ENCODE peak calls at places on chromosome 2, in ten cellular contexts. One of them, this sample, is unnamed.

GRCh38 chr2:70767094-70767698 is 804 bp downstream of the ADD2 start:
- DNase-seq in AG08395: peak; percentile 7
- DNase-seq in mucosa of descending colon: no peak
- DNase-seq in nephron progenitor cell: peak; percentile 67
- DNase-seq in small intestine: no peak
- DNase-seq in upper lobe of right lung: no peak
- DNase-seq in CD4-positive, alpha-beta T cell: peak; percentile 7
- DNase-seq in NT2/D1: peak; percentile 79
- DNase-seq in HTR-8/SVneo: peak; percentile 25
- DNase-seq in thoracic aorta: no peak
- DNase-seq in this sample: no peak

GRCh38 chr2:122955761-122956160 is 1069.3 kb upstream of the CNTNAP5 start:
- DNase-seq in AG08395: no peak
- DNase-seq in mucosa of descending colon: no peak
- DNase-seq in nephron progenitor cell: no peak
- DNase-seq in small intestine: no peak
- DNase-seq in upper lobe of right lung: no peak
- DNase-seq in CD4-positive, alpha-beta T cell: no peak
- DNase-seq in NT2/D1: no peak
- DNase-seq in HTR-8/SVneo: no peak
- DNase-seq in thoracic aorta: no peak
- DNase-seq in this sample: no peak

GRCh38 chr2:11270891-11271290 is 73.5 kb downstream of the ROCK2 start:
- DNase-seq in AG08395: no peak
- DNase-seq in mucosa of descending colon: no peak
- DNase-seq in nephron progenitor cell: no peak
- DNase-seq in small intestine: no peak
- DNase-seq in upper lobe of right lung: no peak
- DNase-seq in CD4-positive, alpha-beta T cell: no peak
- DNase-seq in NT2/D1: no peak
- DNase-seq in HTR-8/SVneo: no peak
- DNase-seq in thoracic aorta: no peak
- DNase-seq in this sample: no peak

GRCh38 chr2:159712929-159713575 is 746 bp downstream of the MARCHF7 start:
- DNase-seq in AG08395: peak; percentile 9
- DNase-seq in mucosa of descending colon: no peak
- DNase-seq in nephron progenitor cell: no peak
- DNase-seq in small intestine: peak; percentile 5
- DNase-seq in upper lobe of right lung: no peak
- DNase-seq in CD4-positive, alpha-beta T cell: no peak
- DNase-seq in NT2/D1: no peak
- DNase-seq in HTR-8/SVneo: no peak
- DNase-seq in thoracic aorta: no peak
- DNase-seq in this sample: peak; percentile 32

GRCh38 chr2:10331033-10331701 is 28.5 kb downstream of the HPCAL1 start:
- DNase-seq in AG08395: no peak
- DNase-seq in mucosa of descending colon: peak; percentile 70
- DNase-seq in nephron progenitor cell: peak; percentile 15
- DNase-seq in small intestine: peak; percentile 92
- DNase-seq in upper lobe of right lung: peak; percentile 92
- DNase-seq in CD4-positive, alpha-beta T cell: peak; percentile 76
- DNase-seq in NT2/D1: no peak
- DNase-seq in HTR-8/SVneo: no peak
- DNase-seq in thoracic aorta: no peak
- DNase-seq in this sample: peak; percentile 72

GRCh38 chr2:47905454-47906260 is 641 bp downstream of the FBXO11 start:
- DNase-seq in AG08395: no peak
- DNase-seq in mucosa of descending colon: peak; percentile 60
- DNase-seq in nephron progenitor cell: peak; percentile 75
- DNase-seq in small intestine: no peak
- DNase-seq in upper lobe of right lung: peak; percentile 88
- DNase-seq in CD4-positive, alpha-beta T cell: peak; percentile 49
- DNase-seq in NT2/D1: no peak
- DNase-seq in HTR-8/SVneo: no peak
- DNase-seq in thoracic aorta: peak; percentile 14
- DNase-seq in this sample: peak; percentile 67

GRCh38 chr2:85589982-85590791 is 5.4 kb upstream of the RNF181 start:
- DNase-seq in AG08395: peak; percentile 86
- DNase-seq in mucosa of descending colon: no peak
- DNase-seq in nephron progenitor cell: no peak
- DNase-seq in small intestine: no peak
- DNase-seq in upper lobe of right lung: no peak
- DNase-seq in CD4-positive, alpha-beta T cell: no peak
- DNase-seq in NT2/D1: no peak
- DNase-seq in HTR-8/SVneo: no peak
- DNase-seq in thoracic aorta: no peak
- DNase-seq in this sample: peak; percentile 88

GRCh38 chr2:216535454-216535995 is 36.9 kb downstream of the RPL37A start:
- DNase-seq in AG08395: peak; percentile 88
- DNase-seq in mucosa of descending colon: peak; percentile 32
- DNase-seq in nephron progenitor cell: peak; percentile 34
- DNase-seq in small intestine: no peak
- DNase-seq in upper lobe of right lung: no peak
- DNase-seq in CD4-positive, alpha-beta T cell: no peak
- DNase-seq in NT2/D1: no peak
- DNase-seq in HTR-8/SVneo: peak; percentile 74
- DNase-seq in thoracic aorta: peak; percentile 61
- DNase-seq in this sample: peak; percentile 96

GRCh38 chr2:128302011-128302743 is 16.5 kb downstream of the HS6ST1 start:
- DNase-seq in AG08395: no peak
- DNase-seq in mucosa of descending colon: no peak
- DNase-seq in nephron progenitor cell: no peak
- DNase-seq in small intestine: no peak
- DNase-seq in upper lobe of right lung: no peak
- DNase-seq in CD4-positive, alpha-beta T cell: no peak
- DNase-seq in NT2/D1: no peak
- DNase-seq in HTR-8/SVneo: no peak
- DNase-seq in thoracic aorta: no peak
- DNase-seq in this sample: no peak

GRCh38 chr2:112547333-112547732 is 5.1 kb downstream of the POLR1B start:
- DNase-seq in AG08395: no peak
- DNase-seq in mucosa of descending colon: no peak
- DNase-seq in nephron progenitor cell: peak; percentile 7
- DNase-seq in small intestine: no peak
- DNase-seq in upper lobe of right lung: no peak
- DNase-seq in CD4-positive, alpha-beta T cell: no peak
- DNase-seq in NT2/D1: no peak
- DNase-seq in HTR-8/SVneo: no peak
- DNase-seq in thoracic aorta: no peak
- DNase-seq in this sample: no peak

GRCh38 chr2:235098273-235098672 is 146.5 kb downstream of the SH3BP4 start:
- DNase-seq in AG08395: no peak
- DNase-seq in mucosa of descending colon: no peak
- DNase-seq in nephron progenitor cell: no peak
- DNase-seq in small intestine: no peak
- DNase-seq in upper lobe of right lung: no peak
- DNase-seq in CD4-positive, alpha-beta T cell: no peak
- DNase-seq in NT2/D1: no peak
- DNase-seq in HTR-8/SVneo: no peak
- DNase-seq in thoracic aorta: no peak
- DNase-seq in this sample: no peak

GRCh38 chr2:97704989-97705388 is 8.4 kb upstream of the ZAP70 start:
- DNase-seq in AG08395: no peak
- DNase-seq in mucosa of descending colon: no peak
- DNase-seq in nephron progenitor cell: no peak
- DNase-seq in small intestine: no peak
- DNase-seq in upper lobe of right lung: peak; percentile 47
- DNase-seq in CD4-positive, alpha-beta T cell: no peak
- DNase-seq in NT2/D1: no peak
- DNase-seq in HTR-8/SVneo: no peak
- DNase-seq in thoracic aorta: no peak
- DNase-seq in this sample: no peak

GRCh38 chr2:73933194-73933593 is 6.5 kb downstream of the DGUOK start:
- DNase-seq in AG08395: no peak
- DNase-seq in mucosa of descending colon: no peak
- DNase-seq in nephron progenitor cell: no peak
- DNase-seq in small intestine: no peak
- DNase-seq in upper lobe of right lung: no peak
- DNase-seq in CD4-positive, alpha-beta T cell: no peak
- DNase-seq in NT2/D1: no peak
- DNase-seq in HTR-8/SVneo: no peak
- DNase-seq in thoracic aorta: no peak
- DNase-seq in this sample: peak; percentile 9

GRCh38 chr2:74010087-74010541 is 25.4 kb downstream of the TET3 start:
- DNase-seq in AG08395: no peak
- DNase-seq in mucosa of descending colon: peak; percentile 26
- DNase-seq in nephron progenitor cell: no peak
- DNase-seq in small intestine: peak; percentile 36
- DNase-seq in upper lobe of right lung: peak; percentile 81
- DNase-seq in CD4-positive, alpha-beta T cell: no peak
- DNase-seq in NT2/D1: no peak
- DNase-seq in HTR-8/SVneo: no peak
- DNase-seq in thoracic aorta: no peak
- DNase-seq in this sample: peak; percentile 16

GRCh38 chr2:177265386-177265690 is 811 bp upstream of the NFE2L2 start:
- DNase-seq in AG08395: no peak
- DNase-seq in mucosa of descending colon: peak; percentile 78
- DNase-seq in nephron progenitor cell: no peak
- DNase-seq in small intestine: no peak
- DNase-seq in upper lobe of right lung: no peak
- DNase-seq in CD4-positive, alpha-beta T cell: peak; percentile 29
- DNase-seq in NT2/D1: no peak
- DNase-seq in HTR-8/SVneo: no peak
- DNase-seq in thoracic aorta: no peak
- DNase-seq in this sample: no peak

GRCh38 chr2:133286326-133286922 is 281.8 kb downstream of the NCKAP5 start:
- DNase-seq in AG08395: peak; percentile 7
- DNase-seq in mucosa of descending colon: no peak
- DNase-seq in nephron progenitor cell: no peak
- DNase-seq in small intestine: no peak
- DNase-seq in upper lobe of right lung: no peak
- DNase-seq in CD4-positive, alpha-beta T cell: no peak
- DNase-seq in NT2/D1: no peak
- DNase-seq in HTR-8/SVneo: peak; percentile 34
- DNase-seq in thoracic aorta: no peak
- DNase-seq in this sample: no peak

GRCh38 chr2:198316852-198317395 is 512.5 kb downstream of the PLCL1 start:
- DNase-seq in AG08395: no peak
- DNase-seq in mucosa of descending colon: peak; percentile 59
- DNase-seq in nephron progenitor cell: no peak
- DNase-seq in small intestine: no peak
- DNase-seq in upper lobe of right lung: no peak
- DNase-seq in CD4-positive, alpha-beta T cell: no peak
- DNase-seq in NT2/D1: no peak
- DNase-seq in HTR-8/SVneo: no peak
- DNase-seq in thoracic aorta: no peak
- DNase-seq in this sample: no peak

GRCh38 chr2:109057686-109058085 is 68.7 kb upstream of the EDAR start:
- DNase-seq in AG08395: no peak
- DNase-seq in mucosa of descending colon: no peak
- DNase-seq in nephron progenitor cell: no peak
- DNase-seq in small intestine: no peak
- DNase-seq in upper lobe of right lung: no peak
- DNase-seq in CD4-positive, alpha-beta T cell: peak; percentile 61
- DNase-seq in NT2/D1: no peak
- DNase-seq in HTR-8/SVneo: no peak
- DNase-seq in thoracic aorta: no peak
- DNase-seq in this sample: no peak

GRCh38 chr2:196479350-196479749 is 160.2 kb upstream of the CCDC150 start:
- DNase-seq in AG08395: peak; percentile 86
- DNase-seq in mucosa of descending colon: no peak
- DNase-seq in nephron progenitor cell: no peak
- DNase-seq in small intestine: no peak
- DNase-seq in upper lobe of right lung: no peak
- DNase-seq in CD4-positive, alpha-beta T cell: no peak
- DNase-seq in NT2/D1: no peak
- DNase-seq in HTR-8/SVneo: no peak
- DNase-seq in thoracic aorta: no peak
- DNase-seq in this sample: no peak

GRCh38 chr2:28621172-28622100 is 125.6 kb downstream of the PLB1 start:
- DNase-seq in AG08395: peak; percentile 94
- DNase-seq in mucosa of descending colon: peak; percentile 83
- DNase-seq in nephron progenitor cell: peak; percentile 25
- DNase-seq in small intestine: peak; percentile 83
- DNase-seq in upper lobe of right lung: peak; percentile 77
- DNase-seq in CD4-positive, alpha-beta T cell: peak; percentile 55
- DNase-seq in NT2/D1: peak; percentile 52
- DNase-seq in HTR-8/SVneo: peak; percentile 75
- DNase-seq in thoracic aorta: peak; percentile 93
- DNase-seq in this sample: peak; percentile 99

GRCh38 chr2:115165529-115166109 is 723.2 kb downstream of the DPP10 start:
- DNase-seq in AG08395: peak; percentile 4
- DNase-seq in mucosa of descending colon: peak; percentile 62
- DNase-seq in nephron progenitor cell: peak; percentile 35
- DNase-seq in small intestine: peak; percentile 43
- DNase-seq in upper lobe of right lung: no peak
- DNase-seq in CD4-positive, alpha-beta T cell: no peak
- DNase-seq in NT2/D1: no peak
- DNase-seq in HTR-8/SVneo: no peak
- DNase-seq in thoracic aorta: no peak
- DNase-seq in this sample: peak; percentile 40

GRCh38 chr2:175605989-175606841 is 395.9 kb downstream of the LNPK start:
- DNase-seq in AG08395: peak; percentile 53
- DNase-seq in mucosa of descending colon: no peak
- DNase-seq in nephron progenitor cell: no peak
- DNase-seq in small intestine: peak; percentile 31
- DNase-seq in upper lobe of right lung: no peak
- DNase-seq in CD4-positive, alpha-beta T cell: no peak
- DNase-seq in NT2/D1: no peak
- DNase-seq in HTR-8/SVneo: no peak
- DNase-seq in thoracic aorta: no peak
- DNase-seq in this sample: no peak

GRCh38 chr2:120632796-120633646 is 102.6 kb upstream of the GLI2 start:
- DNase-seq in AG08395: no peak
- DNase-seq in mucosa of descending colon: no peak
- DNase-seq in nephron progenitor cell: peak; percentile 37
- DNase-seq in small intestine: no peak
- DNase-seq in upper lobe of right lung: peak; percentile 58
- DNase-seq in CD4-positive, alpha-beta T cell: no peak
- DNase-seq in NT2/D1: no peak
- DNase-seq in HTR-8/SVneo: no peak
- DNase-seq in thoracic aorta: no peak
- DNase-seq in this sample: no peak

GRCh38 chr2:18309188-18309587 is 251.3 kb downstream of the RDH14 start:
- DNase-seq in AG08395: no peak
- DNase-seq in mucosa of descending colon: no peak
- DNase-seq in nephron progenitor cell: no peak
- DNase-seq in small intestine: no peak
- DNase-seq in upper lobe of right lung: no peak
- DNase-seq in CD4-positive, alpha-beta T cell: no peak
- DNase-seq in NT2/D1: no peak
- DNase-seq in HTR-8/SVneo: no peak
- DNase-seq in thoracic aorta: no peak
- DNase-seq in this sample: no peak

GRCh38 chr2:56898986-56899385 is 715.2 kb downstream of the CCDC85A start:
- DNase-seq in AG08395: peak; percentile 27
- DNase-seq in mucosa of descending colon: no peak
- DNase-seq in nephron progenitor cell: no peak
- DNase-seq in small intestine: no peak
- DNase-seq in upper lobe of right lung: no peak
- DNase-seq in CD4-positive, alpha-beta T cell: no peak
- DNase-seq in NT2/D1: no peak
- DNase-seq in HTR-8/SVneo: no peak
- DNase-seq in thoracic aorta: no peak
- DNase-seq in this sample: no peak

GRCh38 chr2:241035818-241036396 is 37.5 kb downstream of the SNED1 start:
- DNase-seq in AG08395: no peak
- DNase-seq in mucosa of descending colon: no peak
- DNase-seq in nephron progenitor cell: no peak
- DNase-seq in small intestine: no peak
- DNase-seq in upper lobe of right lung: no peak
- DNase-seq in CD4-positive, alpha-beta T cell: no peak
- DNase-seq in NT2/D1: no peak
- DNase-seq in HTR-8/SVneo: no peak
- DNase-seq in thoracic aorta: no peak
- DNase-seq in this sample: no peak

GRCh38 chr2:195985731-195986130 is 82.9 kb downstream of the DNAH7 start:
- DNase-seq in AG08395: no peak
- DNase-seq in mucosa of descending colon: no peak
- DNase-seq in nephron progenitor cell: no peak
- DNase-seq in small intestine: no peak
- DNase-seq in upper lobe of right lung: no peak
- DNase-seq in CD4-positive, alpha-beta T cell: no peak
- DNase-seq in NT2/D1: no peak
- DNase-seq in HTR-8/SVneo: no peak
- DNase-seq in thoracic aorta: no peak
- DNase-seq in this sample: no peak

GRCh38 chr2:71531522-71532047 is 78.2 kb downstream of the DYSF start:
- DNase-seq in AG08395: no peak
- DNase-seq in mucosa of descending colon: no peak
- DNase-seq in nephron progenitor cell: no peak
- DNase-seq in small intestine: peak; percentile 30
- DNase-seq in upper lobe of right lung: no peak
- DNase-seq in CD4-positive, alpha-beta T cell: no peak
- DNase-seq in NT2/D1: no peak
- DNase-seq in HTR-8/SVneo: peak; percentile 66
- DNase-seq in thoracic aorta: no peak
- DNase-seq in this sample: peak; percentile 81

This sample was measured in lung microvascular endothelial cell.